ENCODE peak calls at places on chromosomes 6 and 20, in four cellular contexts. A is IMR-90, X is neuronal stem cell, E is H1. Y is an unnamed sample. For H3K9me3, the result is how much of the 10 kb centered on the place peaks cover.

GRCh38 chr20:17878912-17879602 is 89.5 kb downstream of the SNX5 start:
- DNase-seq in A (no peak), E (no peak), X (no peak), Y (no peak)

GRCh38 chr20:47102629-47103028 is 208.0 kb downstream of the EYA2 start:
- DNase-seq in A (no peak), X (no peak), E (no peak), Y (no peak)

GRCh38 chr6:96899019-96899418 is 1.3 kb upstream of the NDUFAF4 start:
- DNase-seq in E (no peak), A (peak), X (no peak), Y (peak)

GRCh38 chr6:89689732-89690131 is 51.2 kb upstream of the LYRM2 start:
- DNase-seq in X (no peak), A (no peak), E (no peak), Y (no peak)

GRCh38 chr20:14780508-14780907 is 443.1 kb upstream of the FLRT3 start:
- DNase-seq in A (no peak), E (no peak), X (no peak), Y (no peak)

GRCh38 chr6:19851273-19852089 is 14.3 kb downstream of the ID4 start:
- DNase-seq in E (peak), X (peak), A (peak), Y (peak)

GRCh38 chr6:33820243-33820642 is 16.4 kb upstream of the MLN start:
- DNase-seq in A (no peak), E (no peak), X (no peak), Y (no peak)

GRCh38 chr6:35363293-35363750 is 21.0 kb downstream of the PPARD start:
- DNase-seq in E (no peak), X (no peak), A (peak), Y (peak)

GRCh38 chr6:55941713-55942112 is 66.3 kb upstream of the BMP5 start:
- DNase-seq in A (peak), X (no peak), E (no peak), Y (no peak)

GRCh38 chr6:55957961-55958422 is 82.6 kb upstream of the BMP5 start:
- DNase-seq in A (peak), E (no peak), X (no peak), Y (peak)

GRCh38 chr20:38649275-38649891 is 47.8 kb downstream of the ARHGAP40 start:
- DNase-seq in A (no peak), E (peak), X (no peak), Y (peak)

GRCh38 chr20:38652995-38653394 is 51.4 kb downstream of the ARHGAP40 start:
- DNase-seq in X (no peak), A (no peak), E (no peak), Y (no peak)

GRCh38 chr20:38650010-38650409 is 48.4 kb downstream of the ARHGAP40 start:
- DNase-seq in E (no peak), X (no peak), A (no peak), Y (no peak)

GRCh38 chr20:38651154-38651553 is 49.5 kb downstream of the ARHGAP40 start:
- DNase-seq in A (no peak), E (no peak), X (no peak), Y (no peak)

GRCh38 chr20:38651562-38651961 is 50.0 kb downstream of the ARHGAP40 start:
- DNase-seq in A (no peak), E (no peak), X (no peak), Y (no peak)
- H3K23ac ChIP-seq in A (no peak), E (no peak), X (peak), Y (no peak)

DNA sequence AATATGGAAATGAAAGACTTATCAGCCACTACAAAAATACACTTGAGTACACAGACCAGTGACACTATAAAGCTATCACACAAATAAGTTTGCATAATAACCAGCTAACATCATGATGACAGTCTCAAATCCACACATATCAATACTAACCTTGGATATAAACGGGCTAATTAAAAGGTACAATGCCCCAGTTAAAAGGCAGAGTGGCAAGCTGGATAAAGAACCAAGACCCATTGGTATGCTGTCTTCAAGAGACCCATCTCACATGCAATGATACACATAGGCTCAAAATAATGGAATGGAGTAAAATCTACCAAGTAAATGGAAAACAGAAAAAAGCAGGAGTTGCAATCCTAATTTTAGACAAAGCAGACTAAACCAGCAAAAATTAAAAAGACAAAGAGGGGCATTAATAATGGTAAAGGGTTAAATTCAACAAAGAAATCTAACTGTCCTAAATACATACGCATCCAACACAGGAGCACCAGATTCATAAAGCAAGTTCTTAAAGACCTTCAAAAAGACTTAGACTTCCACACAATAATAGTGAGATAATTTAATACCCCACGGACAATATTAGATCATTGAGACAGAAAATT is 163.3 kb downstream of the CD24 start:
- DNase-seq in X (no peak), E (no peak), A (no peak), Y (no peak)
- H3K9me3 ChIP-seq in X (under half), E (half or more), A (under half), Y (under half)

GRCh38 chr6:85593438-85594196 is at the start of gene SNX14:
- DNase-seq in X (peak), E (peak), A (peak), Y (peak)
- H3K23ac ChIP-seq in X (peak), E (no peak), A (peak), Y (no peak)

DNA sequence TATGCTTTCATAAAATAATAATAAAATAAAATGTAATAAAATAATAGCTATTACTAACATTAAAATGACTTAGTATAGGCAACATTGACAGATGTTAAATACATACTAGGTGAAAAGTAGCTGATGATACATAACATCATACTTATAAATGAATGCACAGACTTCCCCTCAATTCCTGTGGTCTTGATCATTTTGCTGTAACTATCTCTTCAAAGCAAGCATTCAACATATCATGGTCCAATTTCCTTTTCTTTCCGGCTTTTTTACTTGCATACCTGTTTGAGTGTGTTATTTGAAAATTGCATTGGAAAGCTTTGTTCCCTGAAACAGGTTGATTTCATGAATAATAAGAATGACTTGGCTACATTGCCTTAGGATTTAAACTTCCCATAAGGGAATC is 309.3 kb downstream of the HDGFL1 start:
- DNase-seq in X (no peak), E (no peak), A (peak), Y (no peak)
- H3K9me3 ChIP-seq in X (under half), E (under half), A (under half), Y (under half)

DNA sequence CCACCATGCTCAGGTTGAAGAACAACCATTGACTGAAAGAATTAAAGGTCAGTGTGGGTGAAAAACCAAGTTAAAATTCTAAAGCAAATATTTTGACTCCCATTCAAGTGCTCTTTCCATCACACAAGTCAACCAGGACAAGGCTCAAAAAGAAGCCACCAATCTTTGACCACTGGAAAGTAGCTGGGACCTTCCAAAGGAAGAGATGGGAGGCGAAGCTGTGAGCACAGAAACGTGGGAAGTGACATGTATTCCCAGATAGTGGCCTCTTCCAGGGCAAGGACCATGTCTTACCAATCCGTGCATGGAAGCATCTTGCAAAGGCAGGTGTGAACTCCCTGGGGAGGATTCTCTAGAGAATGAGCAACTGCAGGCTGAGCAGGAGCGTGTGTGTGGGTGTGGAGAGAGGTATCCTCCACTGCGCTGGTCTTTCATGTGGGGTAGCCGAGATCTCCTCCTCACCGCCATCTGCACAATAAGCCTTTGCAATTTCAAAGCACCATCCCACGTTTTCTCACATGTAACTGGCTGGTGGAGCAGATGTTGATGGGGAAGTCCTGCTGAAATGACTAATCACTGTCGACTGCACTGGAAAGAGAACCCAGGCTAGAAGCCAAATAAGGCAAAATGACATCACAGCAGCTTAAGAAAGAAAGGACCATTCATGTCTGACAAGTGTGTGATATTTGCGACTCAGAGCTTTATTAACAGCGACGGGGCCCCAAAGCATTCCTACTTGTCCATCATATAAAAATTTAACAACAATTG is 189.4 kb upstream of the RREB1 start:
- DNase-seq in A (peak), E (no peak), X (no peak), Y (peak)
- H3K23ac ChIP-seq in A (no peak), E (no peak), X (no peak), Y (no peak)

DNA sequence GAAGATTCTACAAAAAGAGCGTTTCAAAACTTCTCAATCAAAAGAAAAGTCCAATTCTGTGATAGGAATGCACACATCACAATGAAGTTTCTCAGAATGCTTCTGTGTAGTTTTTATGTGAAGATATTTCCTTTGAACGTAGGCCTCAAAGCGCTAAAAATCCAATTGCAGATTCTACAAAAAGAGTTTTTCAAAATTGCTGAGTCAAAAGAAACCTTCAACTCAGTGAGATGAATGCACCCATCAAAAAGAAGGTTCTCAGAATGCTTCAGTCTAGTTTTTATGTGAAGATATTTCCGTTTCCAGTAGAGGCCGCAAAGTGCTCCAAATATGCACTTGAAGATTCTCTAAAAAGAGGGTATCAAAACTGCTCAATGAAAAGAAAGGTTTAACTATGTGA is 319.7 kb upstream of the DEFB115 start:
- DNase-seq in E (no peak), X (no peak), A (no peak), Y (no peak)
- H3K9me3 ChIP-seq in E (under half), X (under half), A (under half), Y (under half)

DNA sequence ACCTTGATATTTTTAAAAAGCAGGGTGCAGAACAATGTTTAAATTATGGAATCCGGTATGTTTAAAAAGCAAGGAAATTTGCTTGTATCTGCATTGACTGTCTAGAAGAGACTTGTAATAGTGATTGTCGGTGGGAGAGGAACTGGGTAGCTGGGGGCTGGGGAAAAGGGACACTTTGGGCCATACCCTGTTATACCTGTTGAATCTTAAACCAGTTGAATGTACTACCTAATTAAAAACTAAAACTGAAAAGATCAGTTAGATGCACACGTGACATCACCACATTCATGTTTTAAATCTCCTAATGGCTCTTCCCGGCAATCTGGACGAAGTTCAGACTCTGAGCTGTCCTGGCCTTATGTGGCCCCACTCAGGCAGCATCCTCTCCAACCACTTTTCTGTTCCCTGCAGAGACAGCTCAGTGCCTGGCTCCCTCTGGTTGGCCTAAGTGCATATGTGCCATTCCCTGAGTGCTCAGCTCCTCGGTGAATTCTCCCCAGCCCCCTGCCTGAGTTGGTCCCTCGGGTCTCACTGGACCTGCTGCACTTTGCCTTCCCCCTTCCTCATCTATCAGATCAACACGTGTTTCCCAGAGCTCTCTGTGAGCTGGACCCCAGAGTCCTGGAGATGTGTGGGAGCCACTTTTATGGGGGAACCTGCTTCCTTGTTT is 36.3 kb downstream of the SLC52A3 start:
- DNase-seq in A (no peak), X (no peak), E (no peak), Y (no peak)
- H3K23ac ChIP-seq in A (no peak), X (no peak), E (no peak), Y (no peak)

DNA sequence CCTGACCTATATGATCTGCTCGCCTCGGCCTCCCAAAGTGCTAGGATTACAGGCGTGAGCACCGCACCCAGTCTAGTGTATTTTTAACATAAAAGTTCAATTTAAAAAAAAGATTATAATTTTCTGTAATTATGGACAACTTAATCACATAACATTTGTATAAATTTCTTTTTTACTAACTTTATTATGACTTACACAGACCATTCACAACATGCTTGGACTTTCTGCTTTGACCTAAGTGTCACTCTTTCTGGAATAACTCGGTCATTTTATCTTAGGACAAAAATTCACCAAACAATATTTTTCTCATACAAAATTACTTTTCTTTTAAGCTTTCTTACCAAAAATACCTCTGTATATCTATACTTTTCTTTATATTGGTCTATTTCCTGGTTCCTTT is 15.4 kb upstream of the IL22RA2 start:
- DNase-seq in X (peak), E (no peak), A (no peak), Y (peak)
- H3K9me3 ChIP-seq in X (under half), E (half or more), A (under half), Y (under half)

DNA sequence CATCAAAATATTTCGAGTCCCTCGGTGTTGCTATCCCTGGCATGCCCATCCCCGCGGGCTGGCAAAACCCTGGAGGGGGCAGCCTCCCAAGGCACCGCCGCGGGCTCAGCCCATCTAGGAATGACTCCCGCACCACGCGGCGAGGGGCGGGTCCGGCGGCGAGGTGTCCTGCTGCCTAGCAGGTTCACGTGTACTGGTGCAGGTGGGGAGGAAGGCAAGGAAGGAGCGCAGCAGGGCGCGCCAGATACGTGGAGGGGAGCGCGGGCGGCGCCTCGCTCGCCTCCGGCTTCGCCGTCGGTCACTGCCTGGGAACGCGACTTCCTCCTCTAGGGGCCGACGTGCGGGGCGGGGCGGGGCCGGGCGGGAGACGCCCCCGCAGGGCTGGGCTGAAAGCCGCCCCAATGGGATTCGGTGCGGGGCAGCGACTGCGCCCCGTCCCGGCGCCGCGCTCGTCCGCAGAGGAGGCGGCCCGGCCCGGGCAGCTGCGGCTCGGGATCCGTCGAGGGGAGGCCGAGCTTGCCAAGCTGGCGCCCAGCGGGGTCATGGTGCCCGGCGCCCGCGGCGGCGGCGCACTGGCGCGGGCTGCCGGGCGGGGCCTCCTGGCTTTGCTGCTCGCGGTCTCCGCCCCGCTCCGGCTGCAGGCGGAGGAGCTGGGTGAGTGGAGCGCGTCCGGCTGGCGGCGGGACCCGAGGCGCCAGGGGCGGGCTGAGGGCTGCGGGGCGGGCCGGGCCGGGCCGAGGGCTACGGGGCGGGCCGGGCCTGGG is at the start of gene DCBLD1:
- DNase-seq in A (peak), E (peak), X (peak), Y (peak)
- H3K23ac ChIP-seq in A (peak), E (no peak), X (peak), Y (no peak)

GRCh38 chr6:31943742-31944141 is 2.2 kb upstream of the CFB start:
- DNase-seq in X (no peak), E (no peak), A (no peak), Y (no peak)

GRCh38 chr6:31945507-31946369 is at the start of gene CFB:
- DNase-seq in E (no peak), A (peak), X (no peak), Y (peak)

GRCh38 chr6:31935829-31936228 is 8.3 kb downstream of the C2 start:
- DNase-seq in E (no peak), A (no peak), X (no peak), Y (no peak)

GRCh38 chr6:31945154-31945506 is 765 bp upstream of the CFB start:
- DNase-seq in A (no peak), X (no peak), E (no peak), Y (no peak)

DNA sequence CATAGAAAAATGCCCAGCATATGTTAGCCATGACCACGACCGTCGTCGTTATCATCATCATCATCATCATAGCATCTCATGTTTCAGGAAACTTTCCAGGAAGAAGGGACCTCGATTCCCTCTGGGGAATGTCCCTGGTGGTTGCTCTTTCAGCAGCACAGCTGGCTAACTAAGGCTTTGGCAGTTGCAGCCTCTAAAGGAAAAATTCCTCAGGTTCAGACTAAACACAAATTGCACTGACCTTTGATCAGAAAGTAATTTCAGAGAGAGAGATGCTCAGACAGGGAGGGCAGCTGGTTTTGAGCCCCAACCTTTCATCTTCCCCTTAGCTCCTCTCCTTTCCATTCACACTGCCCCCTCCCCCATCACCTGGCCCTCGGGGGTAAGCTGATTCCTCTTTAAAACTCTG is 5.6 kb upstream of the CFB start:
- DNase-seq in E (no peak), X (no peak), A (peak), Y (peak)
- H3K9me3 ChIP-seq in E (under half), X (under half), A (under half), Y (under half)